ENCODE peak calls at places on chromosomes 6 and 20, in nine cellular contexts. One of them, this sample, is unnamed.

GRCh38 chr6:40983752-40984151 is 55.3 kb downstream of the UNC5CL start:
- DNase-seq in H9: no peak
- DNase-seq in epithelial cell of esophagus: no peak
- DNase-seq in HTR-8/SVneo: no peak
- DNase-seq in heart left ventricle: no peak
- DNase-seq in IMR-90: no peak
- DNase-seq in aorta: no peak
- DNase-seq in ecto neural progenitor cell: no peak
- DNase-seq in RPMI7951: no peak
- DNase-seq in this sample: no peak

GRCh38 chr6:51213806-51214205 is 395.1 kb downstream of the TFAP2B start:
- DNase-seq in H9: peak
- DNase-seq in ecto neural progenitor cell: peak
- DNase-seq in HTR-8/SVneo: no peak
- DNase-seq in epithelial cell of esophagus: no peak
- DNase-seq in heart left ventricle: peak
- DNase-seq in RPMI7951: no peak
- DNase-seq in aorta: no peak
- DNase-seq in IMR-90: no peak
- DNase-seq in this sample: no peak

GRCh38 chr20:39700527-39700926 is 738.4 kb downstream of the DHX35 start:
- DNase-seq in epithelial cell of esophagus: no peak
- DNase-seq in ecto neural progenitor cell: no peak
- DNase-seq in heart left ventricle: no peak
- DNase-seq in aorta: no peak
- DNase-seq in IMR-90: no peak
- DNase-seq in HTR-8/SVneo: no peak
- DNase-seq in RPMI7951: no peak
- DNase-seq in H9: no peak
- DNase-seq in this sample: no peak

GRCh38 chr6:125099211-125100017 is 54.2 kb upstream of the TPD52L1 start:
- DNase-seq in IMR-90: peak
- DNase-seq in epithelial cell of esophagus: peak
- DNase-seq in H9: peak
- DNase-seq in aorta: peak
- DNase-seq in ecto neural progenitor cell: peak
- DNase-seq in RPMI7951: peak
- DNase-seq in HTR-8/SVneo: peak
- DNase-seq in heart left ventricle: peak
- DNase-seq in this sample: no peak

GRCh38 chr6:142235247-142235646 is 66.6 kb upstream of the ADGRG6 start:
- DNase-seq in RPMI7951: no peak
- DNase-seq in H9: no peak
- DNase-seq in aorta: no peak
- DNase-seq in heart left ventricle: no peak
- DNase-seq in IMR-90: no peak
- DNase-seq in HTR-8/SVneo: no peak
- DNase-seq in epithelial cell of esophagus: no peak
- DNase-seq in ecto neural progenitor cell: no peak
- DNase-seq in this sample: no peak

GRCh38 chr20:54025166-54025835 is 45.1 kb downstream of the BCAS1 start:
- DNase-seq in RPMI7951: peak
- DNase-seq in heart left ventricle: no peak
- DNase-seq in IMR-90: no peak
- DNase-seq in epithelial cell of esophagus: no peak
- DNase-seq in aorta: no peak
- DNase-seq in H9: no peak
- DNase-seq in HTR-8/SVneo: no peak
- DNase-seq in ecto neural progenitor cell: no peak
- DNase-seq in this sample: peak

GRCh38 chr20:13644010-13644409 is 5.3 kb upstream of the TASP1 start:
- DNase-seq in aorta: no peak
- DNase-seq in RPMI7951: peak
- DNase-seq in HTR-8/SVneo: no peak
- DNase-seq in ecto neural progenitor cell: no peak
- DNase-seq in IMR-90: no peak
- DNase-seq in epithelial cell of esophagus: peak
- DNase-seq in H9: no peak
- DNase-seq in heart left ventricle: no peak
- DNase-seq in this sample: peak

GRCh38 chr6:150573041-150573681 is 26.5 kb upstream of the PLEKHG1 start:
- DNase-seq in HTR-8/SVneo: no peak
- DNase-seq in epithelial cell of esophagus: no peak
- DNase-seq in heart left ventricle: peak
- DNase-seq in RPMI7951: no peak
- DNase-seq in ecto neural progenitor cell: peak
- DNase-seq in H9: no peak
- DNase-seq in aorta: no peak
- DNase-seq in IMR-90: no peak
- DNase-seq in this sample: no peak

GRCh38 chr6:106466211-106466610 is 105.7 kb downstream of the CRYBG1 start:
- DNase-seq in IMR-90: no peak
- DNase-seq in H9: no peak
- DNase-seq in ecto neural progenitor cell: no peak
- DNase-seq in HTR-8/SVneo: no peak
- DNase-seq in heart left ventricle: no peak
- DNase-seq in RPMI7951: no peak
- DNase-seq in aorta: no peak
- DNase-seq in epithelial cell of esophagus: no peak
- DNase-seq in this sample: no peak

This sample was measured in foreskin melanocyte.